ENCODE peak calls at places on chromosomes 6 and 20, in six cellular contexts. Y, F, P, D, Q and K are unnamed samples.

GRCh38 chr20:49909499-49910339 is 5.6 kb downstream of the SPATA2 start:
- DNase-seq in Y (peak; percentile 85), D (no peak), Q (no peak), F (no peak), P (no peak), K (peak; percentile 81)

GRCh38 chr6:62391358-62391757 is 105.3 kb upstream of the KHDRBS2 start:
- DNase-seq in D (no peak), P (no peak), F (no peak), Y (no peak), Q (no peak), K (no peak)

GRCh38 chr6:47248446-47248845 is 61.3 kb downstream of the TNFRSF21 start:
- DNase-seq in Q (no peak), P (no peak), D (no peak), F (no peak), Y (no peak), K (no peak)

GRCh38 chr6:122838060-122838780 is 49.2 kb downstream of the SMPDL3A start:
- DNase-seq in Y (no peak), P (no peak), Q (peak; percentile 10), F (no peak), D (peak; percentile 52), K (no peak)

GRCh38 chr6:140979642-140980091 is 1153.1 kb upstream of the GJE1 start:
- DNase-seq in P (peak; percentile 33), F (no peak), Q (no peak), Y (no peak), D (no peak), K (no peak)

GRCh38 chr6:166782541-166782940 is 155.5 kb upstream of the RPS6KA2 start:
- DNase-seq in P (no peak), D (no peak), F (no peak), Q (no peak), Y (peak; percentile 83), K (no peak)

GRCh38 chr20:25280051-25280573 is 32.2 kb downstream of the PYGB start:
- DNase-seq in P (no peak), Q (no peak), F (peak; percentile 46), D (no peak), Y (peak; percentile 4), K (no peak)

GRCh38 chr20:1327241-1327653 is 1.7 kb downstream of the SDCBP2 start:
- DNase-seq in D (peak; percentile 57), P (peak; percentile 71), Y (no peak), Q (no peak), F (peak; percentile 84), K (peak; percentile 39)

GRCh38 chr20:59008715-59009336 is 1.8 kb upstream of the CTSZ start:
- DNase-seq in Y (no peak), F (no peak), Q (no peak), D (no peak), P (no peak), K (no peak)

GRCh38 chr6:162964703-162965140 is 236.9 kb downstream of the PACRG start:
- DNase-seq in P (no peak), Q (no peak), D (peak; percentile 76), Y (no peak), F (no peak), K (no peak)

GRCh38 chr6:39281312-39281980 is 32.8 kb downstream of the KCNK17 start:
- DNase-seq in Q (no peak), Y (no peak), P (no peak), D (no peak), F (no peak), K (no peak)

GRCh38 chr6:190596-191395 is 101.5 kb upstream of the DUSP22 start:
- DNase-seq in Q (no peak), D (peak; percentile 9), P (no peak), F (peak; percentile 22), Y (peak; percentile 75), K (peak; percentile 70)

GRCh38 chr6:25218346-25218745 is 60.8 kb upstream of the CARMIL1 start:
- DNase-seq in P (no peak), F (no peak), D (no peak), Q (no peak), Y (no peak), K (no peak)

GRCh38 chr6:139367810-139368321 is 6.6 kb downstream of the CITED2 start:
- DNase-seq in Y (no peak), D (no peak), P (no peak), F (no peak), Q (no peak), K (peak; percentile 88)

GRCh38 chr6:87407531-87407895 is 259 bp upstream of the CFAP206 start:
- DNase-seq in D (peak; percentile 28), Y (peak; percentile 53), Q (peak; percentile 25), F (no peak), P (no peak), K (no peak)

GRCh38 chr6:43045371-43045930 is 8.2 kb downstream of the CUL7 start:
- DNase-seq in Y (no peak), Q (no peak), D (no peak), F (no peak), P (no peak), K (no peak)

GRCh38 chr6:40409143-40409542 is 178.0 kb downstream of the LRFN2 start:
- DNase-seq in P (no peak), Q (no peak), D (no peak), Y (no peak), F (no peak), K (no peak)

GRCh38 chr20:17619351-17620093 is 49.6 kb downstream of the DSTN start:
- DNase-seq in Y (no peak), P (no peak), F (no peak), D (no peak), Q (no peak), K (peak; percentile 41)

GRCh38 chr6:134642217-134642616 is 307.7 kb downstream of the ALDH8A1 start:
- DNase-seq in Y (no peak), P (no peak), F (no peak), D (no peak), Q (no peak), K (no peak)

GRCh38 chr6:170091639-170092579 is 199.0 kb downstream of the DLL1 start:
- DNase-seq in Q (no peak), P (peak; percentile 7), Y (no peak), D (no peak), F (peak; percentile 14), K (no peak)

GRCh38 chr6:45494734-45495133 is 117.0 kb upstream of the SUPT3H start:
- DNase-seq in F (no peak), P (no peak), Y (no peak), D (no peak), Q (no peak), K (no peak)

GRCh38 chr6:42042108-42042507 is 8.2 kb upstream of the TAF8 start:
- DNase-seq in F (no peak), Y (no peak), Q (no peak), P (no peak), D (no peak), K (no peak)

GRCh38 chr6:140281236-140281635 is 906.8 kb upstream of the CITED2 start:
- DNase-seq in P (no peak), D (peak; percentile 23), Q (no peak), Y (no peak), F (no peak), K (no peak)

GRCh38 chr6:169976301-169977081 is 225.1 kb downstream of the ERMARD start:
- DNase-seq in Y (no peak), D (peak; percentile 48), Q (no peak), P (peak; percentile 2), F (peak; percentile 44), K (no peak)

GRCh38 chr6:3359091-3359752 is 97.6 kb downstream of the SLC22A23 start:
- DNase-seq in Q (no peak), Y (no peak), P (no peak), D (no peak), F (no peak), K (no peak)

GRCh38 chr6:130620338-130620781 is 206.8 kb upstream of the SMLR1 start:
- DNase-seq in Y (no peak), P (no peak), D (peak; percentile 41), F (no peak), Q (no peak), K (no peak)

GRCh38 chr6:162385980-162386379 is 341.6 kb downstream of the PRKN start:
- DNase-seq in F (no peak), Y (no peak), P (no peak), D (no peak), Q (no peak), K (no peak)

GRCh38 chr6:107819217-107819616 is 4.9 kb downstream of the SCML4 start:
- DNase-seq in Y (no peak), P (no peak), D (no peak), Q (no peak), F (no peak), K (peak; percentile 5)

GRCh38 chr6:33412140-33413009 is 1.6 kb downstream of the PHF1 start:
- DNase-seq in Y (no peak), F (no peak), Q (no peak), D (no peak), P (no peak), K (no peak)

GRCh38 chr6:33410711-33411631 is at the start of gene PHF1:
- DNase-seq in Y (peak; percentile 88), F (peak; percentile 78), D (no peak), Q (peak; percentile 56), P (peak; percentile 84), K (no peak)

GRCh38 chr6:33410050-33410710 is 634 bp upstream of the PHF1 start:
- DNase-seq in D (peak; percentile 98), Q (peak; percentile 93), F (peak; percentile 99), Y (peak; percentile 100), P (peak; percentile 98), K (peak; percentile 99)

GRCh38 chr6:33413200-33413599 is 2.4 kb downstream of the PHF1 start:
- DNase-seq in Q (no peak), Y (no peak), D (no peak), F (no peak), P (no peak), K (no peak)

GRCh38 chr6:33411632-33412005 is 805 bp downstream of the PHF1 start:
- DNase-seq in Q (no peak), Y (no peak), P (no peak), F (no peak), D (no peak), K (no peak)
- H3K27ac ChIP-seq in Q (peak overlapping the region; percentile 98), Y (peak overlapping the region; percentile 97), P (peak overlapping the region; percentile 16), F (peak overlapping the region; percentile 98), D (no peak overlapping the region), K (peak overlapping the region; percentile 32)

GRCh38 chr20:63698739-63699465 is 2.5 kb downstream of the TNFRSF6B start:
- DNase-seq in P (peak; percentile 50), Y (no peak), F (peak; percentile 47), D (peak; percentile 90), Q (peak; percentile 83), K (peak; percentile 71)
- H3K4me3 ChIP-seq in P (no peak overlapping the region), Y (no peak overlapping the region), F (no peak overlapping the region), D (peak overlapping the region; percentile 63), Q (peak overlapping the region; percentile 6), K (no peak overlapping the region)

GRCh38 chr20:34302723-34303528 is at the start of gene AHCY:
- DNase-seq in F (peak; percentile 99), P (peak; percentile 93), Q (peak; percentile 95), D (peak; percentile 99), Y (peak; percentile 97), K (peak; percentile 99)
- TF ChIP-seq CTCF in F (no peak), P (no peak), Q (no peak), D (peak; percentile 13), Y (no peak), K (peak; percentile 35)

GRCh38 chr6:158070513-158070912 is 88.8 kb downstream of the SYNJ2 start:
- DNase-seq in P (no peak), F (no peak), Y (no peak), D (no peak), Q (no peak), K (no peak)
- H3K27ac ChIP-seq in P (no peak overlapping the region), F (no peak overlapping the region), Y (no peak overlapping the region), D (peak overlapping the region; percentile 98), Q (peak overlapping the region; percentile 82), K (no peak overlapping the region)

GRCh38 chr20:45363611-45364492 is 896 bp downstream of the SYS1 start:
- DNase-seq in Y (no peak), P (no peak), Q (no peak), D (no peak), F (no peak), K (peak; percentile 34)
- H3K4me3 ChIP-seq in Y (peak overlapping the region; percentile 79), P (peak overlapping the region; percentile 52), Q (peak overlapping the region; percentile 64), D (peak overlapping the region; percentile 85), F (peak overlapping the region; percentile 87), K (peak overlapping the region; percentile 88)

GRCh38 chr20:61019322-61019721 is 232.7 kb upstream of the CDH4 start:
- DNase-seq in F (no peak), Q (no peak), Y (no peak), D (no peak), P (no peak), K (no peak)
- TF ChIP-seq CTCF in F (no peak), Q (no peak), Y (no peak), D (no peak), P (no peak), K (no peak)